ENCODE peak calls at places on chromosomes 5 and 9, in ten cellular contexts. One of them, this sample, is unnamed.

GRCh38 chr5:124103671-124104070 is 591.7 kb downstream of the CSNK1G3 start:
- DNase-seq in heart left ventricle: no peak
- DNase-seq in sigmoid colon: no peak
- DNase-seq in adrenal gland: no peak
- DNase-seq in right lobe of liver: no peak
- DNase-seq in stomach: no peak
- DNase-seq in gastrocnemius medialis: no peak
- DNase-seq in H1: no peak
- DNase-seq in ovary: no peak
- DNase-seq in prostate gland: no peak
- DNase-seq in this sample: no peak

GRCh38 chr9:5817776-5818336 is 15.1 kb downstream of the ERMP1 start:
- DNase-seq in right lobe of liver: no peak
- DNase-seq in adrenal gland: no peak
- DNase-seq in ovary: no peak
- DNase-seq in H1: no peak
- DNase-seq in gastrocnemius medialis: no peak
- DNase-seq in heart left ventricle: no peak
- DNase-seq in prostate gland: no peak
- DNase-seq in stomach: no peak
- DNase-seq in sigmoid colon: no peak
- DNase-seq in this sample: no peak

GRCh38 chr5:168409601-168410458 is 76.4 kb upstream of the RARS1 start:
- DNase-seq in stomach: no peak
- DNase-seq in ovary: no peak
- DNase-seq in sigmoid colon: peak; percentile 62
- DNase-seq in right lobe of liver: no peak
- DNase-seq in heart left ventricle: peak; percentile 56
- DNase-seq in prostate gland: no peak
- DNase-seq in H1: no peak
- DNase-seq in adrenal gland: no peak
- DNase-seq in gastrocnemius medialis: no peak
- DNase-seq in this sample: no peak

GRCh38 chr9:21919377-21920362 is 74.5 kb downstream of the CDKN2A start:
- DNase-seq in stomach: no peak
- DNase-seq in adrenal gland: no peak
- DNase-seq in heart left ventricle: no peak
- DNase-seq in H1: no peak
- DNase-seq in gastrocnemius medialis: no peak
- DNase-seq in ovary: no peak
- DNase-seq in prostate gland: no peak
- DNase-seq in sigmoid colon: no peak
- DNase-seq in right lobe of liver: no peak
- DNase-seq in this sample: no peak

GRCh38 chr9:124716795-124717194 is 54.3 kb downstream of the NR6A1 start:
- DNase-seq in adrenal gland: no peak
- DNase-seq in gastrocnemius medialis: no peak
- DNase-seq in prostate gland: no peak
- DNase-seq in right lobe of liver: no peak
- DNase-seq in ovary: no peak
- DNase-seq in H1: no peak
- DNase-seq in stomach: no peak
- DNase-seq in heart left ventricle: no peak
- DNase-seq in sigmoid colon: no peak
- DNase-seq in this sample: no peak

GRCh38 chr5:55766408-55766807 is 28.5 kb downstream of the DDX4 start:
- DNase-seq in H1: no peak
- DNase-seq in gastrocnemius medialis: no peak
- DNase-seq in heart left ventricle: no peak
- DNase-seq in sigmoid colon: no peak
- DNase-seq in ovary: no peak
- DNase-seq in right lobe of liver: no peak
- DNase-seq in adrenal gland: no peak
- DNase-seq in stomach: no peak
- DNase-seq in prostate gland: no peak
- DNase-seq in this sample: no peak

GRCh38 chr9:133844876-133845658 is 106.9 kb upstream of the SARDH start:
- DNase-seq in stomach: peak; percentile 31
- DNase-seq in right lobe of liver: peak; percentile 84
- DNase-seq in adrenal gland: peak; percentile 97
- DNase-seq in heart left ventricle: peak; percentile 86
- DNase-seq in sigmoid colon: peak; percentile 87
- DNase-seq in ovary: no peak
- DNase-seq in H1: no peak
- DNase-seq in prostate gland: no peak
- DNase-seq in gastrocnemius medialis: peak; percentile 63
- DNase-seq in this sample: peak; percentile 25

GRCh38 chr9:135015096-135015495 is 72.4 kb upstream of the OLFM1 start:
- DNase-seq in stomach: no peak
- DNase-seq in gastrocnemius medialis: no peak
- DNase-seq in sigmoid colon: no peak
- DNase-seq in H1: no peak
- DNase-seq in adrenal gland: no peak
- DNase-seq in ovary: no peak
- DNase-seq in prostate gland: no peak
- DNase-seq in right lobe of liver: no peak
- DNase-seq in heart left ventricle: no peak
- DNase-seq in this sample: no peak

GRCh38 chr5:31637851-31638250 is 1.1 kb upstream of the PDZD2 start:
- DNase-seq in prostate gland: no peak
- DNase-seq in heart left ventricle: no peak
- DNase-seq in adrenal gland: no peak
- DNase-seq in ovary: no peak
- DNase-seq in right lobe of liver: no peak
- DNase-seq in stomach: no peak
- DNase-seq in sigmoid colon: no peak
- DNase-seq in gastrocnemius medialis: no peak
- DNase-seq in H1: no peak
- DNase-seq in this sample: no peak

GRCh38 chr5:31638286-31638685 is 645 bp upstream of the PDZD2 start:
- DNase-seq in stomach: no peak
- DNase-seq in adrenal gland: peak; percentile 72
- DNase-seq in sigmoid colon: peak; percentile 73
- DNase-seq in gastrocnemius medialis: no peak
- DNase-seq in H1: no peak
- DNase-seq in heart left ventricle: no peak
- DNase-seq in ovary: peak; percentile 41
- DNase-seq in right lobe of liver: peak; percentile 22
- DNase-seq in prostate gland: no peak
- DNase-seq in this sample: no peak

GRCh38 chr5:31640024-31640423 is 1.1 kb downstream of the PDZD2 start:
- DNase-seq in right lobe of liver: no peak
- DNase-seq in adrenal gland: no peak
- DNase-seq in ovary: no peak
- DNase-seq in sigmoid colon: no peak
- DNase-seq in gastrocnemius medialis: no peak
- DNase-seq in stomach: no peak
- DNase-seq in heart left ventricle: peak; percentile 60
- DNase-seq in H1: no peak
- DNase-seq in prostate gland: no peak
- DNase-seq in this sample: no peak

GRCh38 chr5:31639488-31640011 is 619 bp downstream of the PDZD2 start:
- DNase-seq in right lobe of liver: no peak
- DNase-seq in prostate gland: no peak
- DNase-seq in ovary: peak; percentile 13
- DNase-seq in adrenal gland: no peak
- DNase-seq in sigmoid colon: no peak
- DNase-seq in H1: no peak
- DNase-seq in heart left ventricle: peak; percentile 35
- DNase-seq in gastrocnemius medialis: no peak
- DNase-seq in stomach: no peak
- DNase-seq in this sample: no peak

GRCh38 chr5:31638748-31639418 is at the start of gene PDZD2:
- DNase-seq in adrenal gland: peak; percentile 83
- DNase-seq in H1: peak; percentile 39
- DNase-seq in right lobe of liver: peak; percentile 81
- DNase-seq in ovary: peak; percentile 83
- DNase-seq in heart left ventricle: peak; percentile 91
- DNase-seq in sigmoid colon: peak; percentile 84
- DNase-seq in stomach: peak; percentile 58
- DNase-seq in gastrocnemius medialis: peak; percentile 41
- DNase-seq in prostate gland: peak; percentile 62
- DNase-seq in this sample: peak; percentile 43
- TF ChIP-seq POLR2A in adrenal gland: no peak
- TF ChIP-seq POLR2A in H1: no peak
- TF ChIP-seq POLR2A in right lobe of liver: no peak
- TF ChIP-seq POLR2A in ovary: no peak
- TF ChIP-seq POLR2A in heart left ventricle: peak; percentile 64
- TF ChIP-seq POLR2A in sigmoid colon: no peak
- TF ChIP-seq POLR2A in stomach: no peak
- TF ChIP-seq POLR2A in gastrocnemius medialis: no peak
- TF ChIP-seq POLR2A in prostate gland: no peak
- TF ChIP-seq POLR2A in this sample: no peak

GRCh38 chr9:111559000-111559610 is 34.1 kb downstream of the ZNF483 start:
- DNase-seq in right lobe of liver: peak; percentile 43
- DNase-seq in heart left ventricle: no peak
- DNase-seq in gastrocnemius medialis: no peak
- DNase-seq in ovary: no peak
- DNase-seq in prostate gland: no peak
- DNase-seq in sigmoid colon: no peak
- DNase-seq in adrenal gland: no peak
- DNase-seq in H1: no peak
- DNase-seq in stomach: no peak
- DNase-seq in this sample: no peak
- H3K9me3 ChIP-seq in right lobe of liver: no peaks in the 10 kb centered on the region
- H3K9me3 ChIP-seq in heart left ventricle: peaks cover 8% of the 10 kb centered on the region
- H3K9me3 ChIP-seq in gastrocnemius medialis: no peaks in the 10 kb centered on the region
- H3K9me3 ChIP-seq in ovary: no peaks in the 10 kb centered on the region
- H3K9me3 ChIP-seq in prostate gland: no peaks in the 10 kb centered on the region
- H3K9me3 ChIP-seq in sigmoid colon: no peaks in the 10 kb centered on the region
- H3K9me3 ChIP-seq in adrenal gland: peaks cover 13% of the 10 kb centered on the region
- H3K9me3 ChIP-seq in H1: no peaks in the 10 kb centered on the region
- H3K9me3 ChIP-seq in stomach: peaks cover 42% of the 10 kb centered on the region
- H3K9me3 ChIP-seq in this sample: peaks cover 40% of the 10 kb centered on the region

GRCh38 chr9:137109250-137110146 is 5.0 kb downstream of the DPP7 start:
- DNase-seq in H1: no peak
- DNase-seq in right lobe of liver: no peak
- DNase-seq in heart left ventricle: no peak
- DNase-seq in ovary: no peak
- DNase-seq in gastrocnemius medialis: no peak
- DNase-seq in sigmoid colon: no peak
- DNase-seq in stomach: no peak
- DNase-seq in adrenal gland: no peak
- DNase-seq in prostate gland: no peak
- DNase-seq in this sample: no peak
- TF ChIP-seq POLR2A in H1: no peak
- TF ChIP-seq POLR2A in right lobe of liver: no peak
- TF ChIP-seq POLR2A in heart left ventricle: no peak
- TF ChIP-seq POLR2A in ovary: no peak
- TF ChIP-seq POLR2A in gastrocnemius medialis: no peak
- TF ChIP-seq POLR2A in sigmoid colon: no peak
- TF ChIP-seq POLR2A in stomach: no peak
- TF ChIP-seq POLR2A in adrenal gland: no peak
- TF ChIP-seq POLR2A in prostate gland: no peak
- TF ChIP-seq POLR2A in this sample: no peak

GRCh38 chr5:15610216-15610615 is 110.2 kb downstream of the FBXL7 start:
- DNase-seq in sigmoid colon: no peak
- DNase-seq in ovary: no peak
- DNase-seq in right lobe of liver: no peak
- DNase-seq in stomach: no peak
- DNase-seq in H1: no peak
- DNase-seq in gastrocnemius medialis: no peak
- DNase-seq in adrenal gland: no peak
- DNase-seq in prostate gland: no peak
- DNase-seq in heart left ventricle: no peak
- DNase-seq in this sample: no peak
- H3K9me3 ChIP-seq in sigmoid colon: no peaks in the 10 kb centered on the region
- H3K9me3 ChIP-seq in ovary: no peaks in the 10 kb centered on the region
- H3K9me3 ChIP-seq in right lobe of liver: no peaks in the 10 kb centered on the region
- H3K9me3 ChIP-seq in stomach: no peaks in the 10 kb centered on the region
- H3K9me3 ChIP-seq in H1: no peaks in the 10 kb centered on the region
- H3K9me3 ChIP-seq in gastrocnemius medialis: no peaks in the 10 kb centered on the region
- H3K9me3 ChIP-seq in adrenal gland: no peaks in the 10 kb centered on the region
- H3K9me3 ChIP-seq in prostate gland: no peaks in the 10 kb centered on the region
- H3K9me3 ChIP-seq in heart left ventricle: no peaks in the 10 kb centered on the region
- H3K9me3 ChIP-seq in this sample: no peaks in the 10 kb centered on the region

GRCh38 chr9:104144336-104144735 is 50.2 kb downstream of the SMC2 start:
- DNase-seq in sigmoid colon: no peak
- DNase-seq in adrenal gland: no peak
- DNase-seq in ovary: no peak
- DNase-seq in H1: no peak
- DNase-seq in gastrocnemius medialis: no peak
- DNase-seq in heart left ventricle: no peak
- DNase-seq in right lobe of liver: no peak
- DNase-seq in stomach: no peak
- DNase-seq in prostate gland: no peak
- DNase-seq in this sample: no peak
- TF ChIP-seq POLR2A in sigmoid colon: no peak
- TF ChIP-seq POLR2A in adrenal gland: no peak
- TF ChIP-seq POLR2A in ovary: no peak
- TF ChIP-seq POLR2A in H1: no peak
- TF ChIP-seq POLR2A in gastrocnemius medialis: no peak
- TF ChIP-seq POLR2A in heart left ventricle: no peak
- TF ChIP-seq POLR2A in right lobe of liver: no peak
- TF ChIP-seq POLR2A in stomach: no peak
- TF ChIP-seq POLR2A in prostate gland: no peak
- TF ChIP-seq POLR2A in this sample: no peak

GRCh38 chr5:96588551-96588950 is 73.6 kb upstream of the CAST start:
- DNase-seq in H1: no peak
- DNase-seq in heart left ventricle: no peak
- DNase-seq in right lobe of liver: no peak
- DNase-seq in adrenal gland: no peak
- DNase-seq in prostate gland: no peak
- DNase-seq in gastrocnemius medialis: no peak
- DNase-seq in sigmoid colon: no peak
- DNase-seq in ovary: no peak
- DNase-seq in stomach: no peak
- DNase-seq in this sample: no peak
- H3K9me3 ChIP-seq in H1: no peaks in the 10 kb centered on the region
- H3K9me3 ChIP-seq in heart left ventricle: no peaks in the 10 kb centered on the region
- H3K9me3 ChIP-seq in right lobe of liver: no peaks in the 10 kb centered on the region
- H3K9me3 ChIP-seq in adrenal gland: no peaks in the 10 kb centered on the region
- H3K9me3 ChIP-seq in prostate gland: no peaks in the 10 kb centered on the region
- H3K9me3 ChIP-seq in gastrocnemius medialis: no peaks in the 10 kb centered on the region
- H3K9me3 ChIP-seq in sigmoid colon: no peaks in the 10 kb centered on the region
- H3K9me3 ChIP-seq in ovary: no peaks in the 10 kb centered on the region
- H3K9me3 ChIP-seq in stomach: no peaks in the 10 kb centered on the region
- H3K9me3 ChIP-seq in this sample: no peaks in the 10 kb centered on the region

GRCh38 chr9:129574911-129575574 is 45.9 kb downstream of the C9orf50 start:
- DNase-seq in heart left ventricle: no peak
- DNase-seq in gastrocnemius medialis: no peak
- DNase-seq in H1: no peak
- DNase-seq in adrenal gland: no peak
- DNase-seq in stomach: no peak
- DNase-seq in ovary: no peak
- DNase-seq in sigmoid colon: no peak
- DNase-seq in right lobe of liver: no peak
- DNase-seq in prostate gland: no peak
- DNase-seq in this sample: no peak
- TF ChIP-seq POLR2A in heart left ventricle: no peak
- TF ChIP-seq POLR2A in gastrocnemius medialis: no peak
- TF ChIP-seq POLR2A in H1: no peak
- TF ChIP-seq POLR2A in adrenal gland: no peak
- TF ChIP-seq POLR2A in stomach: no peak
- TF ChIP-seq POLR2A in ovary: no peak
- TF ChIP-seq POLR2A in sigmoid colon: no peak
- TF ChIP-seq POLR2A in right lobe of liver: no peak
- TF ChIP-seq POLR2A in prostate gland: no peak
- TF ChIP-seq POLR2A in this sample: no peak

DNA sequence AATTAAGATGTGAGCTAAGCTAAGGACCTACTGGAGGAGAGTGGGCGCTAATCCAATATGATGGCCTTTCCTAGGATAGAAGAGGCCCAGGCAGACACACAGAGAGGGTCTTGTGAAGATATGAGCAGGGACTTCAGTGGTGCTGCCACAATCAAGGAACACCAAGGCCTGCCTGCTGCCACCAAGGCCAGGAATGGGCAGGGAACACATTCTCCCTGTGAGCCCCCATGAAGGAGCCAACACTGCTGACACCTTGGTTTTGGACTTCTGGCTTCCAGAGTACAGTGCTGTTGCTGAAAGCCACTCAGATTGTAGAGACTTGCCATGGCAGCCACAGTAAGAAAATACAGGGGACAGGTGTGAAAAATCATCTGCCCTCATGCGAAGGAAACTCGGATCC is 73.1 kb upstream of the IRX1 start:
- DNase-seq in stomach: no peak
- DNase-seq in adrenal gland: no peak
- DNase-seq in prostate gland: no peak
- DNase-seq in sigmoid colon: no peak
- DNase-seq in heart left ventricle: no peak
- DNase-seq in gastrocnemius medialis: no peak
- DNase-seq in H1: no peak
- DNase-seq in ovary: no peak
- DNase-seq in right lobe of liver: no peak
- DNase-seq in this sample: no peak
- H3K9me3 ChIP-seq in stomach: no peaks in the 10 kb centered on the region
- H3K9me3 ChIP-seq in adrenal gland: no peaks in the 10 kb centered on the region
- H3K9me3 ChIP-seq in prostate gland: no peaks in the 10 kb centered on the region
- H3K9me3 ChIP-seq in sigmoid colon: no peaks in the 10 kb centered on the region
- H3K9me3 ChIP-seq in heart left ventricle: no peaks in the 10 kb centered on the region
- H3K9me3 ChIP-seq in gastrocnemius medialis: no peaks in the 10 kb centered on the region
- H3K9me3 ChIP-seq in H1: no peaks in the 10 kb centered on the region
- H3K9me3 ChIP-seq in ovary: no peaks in the 10 kb centered on the region
- H3K9me3 ChIP-seq in right lobe of liver: no peaks in the 10 kb centered on the region
- H3K9me3 ChIP-seq in this sample: no peaks in the 10 kb centered on the region